ENCODE peak calls at places on chromosomes 13 and 19, in five cellular contexts. One of them, this sample, is unnamed.

GRCh38 chr19:49847731-49848696 is 2.9 kb upstream of the PTOV1 start:
- DNase-seq in epithelial cell of esophagus: peak; percentile 88
- DNase-seq in cardiac fibroblast: peak; percentile 93
- DNase-seq in colonic mucosa: no peak
- DNase-seq in stimulated activated CD4-positive, alpha-beta T cell treated with anti-CD3 and anti-CD28 coated beads, Interleukin-12 subunit alpha, Interleukin-12 subunit beta, amount 100 ng/mL, for 24 hours: no peak
- DNase-seq in this sample: peak; percentile 89

GRCh38 chr13:40588101-40588500 is 78.3 kb downstream of the FOXO1 start:
- DNase-seq in epithelial cell of esophagus: peak; percentile 76
- DNase-seq in cardiac fibroblast: no peak
- DNase-seq in colonic mucosa: no peak
- DNase-seq in stimulated activated CD4-positive, alpha-beta T cell treated with anti-CD3 and anti-CD28 coated beads, Interleukin-12 subunit alpha, Interleukin-12 subunit beta, amount 100 ng/mL, for 24 hours: no peak
- DNase-seq in this sample: no peak

GRCh38 chr19:51652266-51652665 is 5.6 kb upstream of the SIGLEC14 start:
- DNase-seq in epithelial cell of esophagus: no peak
- DNase-seq in cardiac fibroblast: no peak
- DNase-seq in colonic mucosa: no peak
- DNase-seq in stimulated activated CD4-positive, alpha-beta T cell treated with anti-CD3 and anti-CD28 coated beads, Interleukin-12 subunit alpha, Interleukin-12 subunit beta, amount 100 ng/mL, for 24 hours: no peak
- DNase-seq in this sample: no peak

GRCh38 chr19:10290439-10290875 is 705 bp downstream of the ICAM5 start:
- DNase-seq in epithelial cell of esophagus: peak; percentile 30
- DNase-seq in cardiac fibroblast: no peak
- DNase-seq in colonic mucosa: no peak
- DNase-seq in stimulated activated CD4-positive, alpha-beta T cell treated with anti-CD3 and anti-CD28 coated beads, Interleukin-12 subunit alpha, Interleukin-12 subunit beta, amount 100 ng/mL, for 24 hours: no peak
- DNase-seq in this sample: no peak

GRCh38 chr13:34246511-34246910 is 428.6 kb downstream of the RFC3 start:
- DNase-seq in epithelial cell of esophagus: peak; percentile 80
- DNase-seq in cardiac fibroblast: peak; percentile 33
- DNase-seq in colonic mucosa: no peak
- DNase-seq in stimulated activated CD4-positive, alpha-beta T cell treated with anti-CD3 and anti-CD28 coated beads, Interleukin-12 subunit alpha, Interleukin-12 subunit beta, amount 100 ng/mL, for 24 hours: no peak
- DNase-seq in this sample: peak; percentile 25

GRCh38 chr19:18479964-18480723 is 41.7 kb downstream of the ELL start:
- DNase-seq in epithelial cell of esophagus: no peak
- DNase-seq in cardiac fibroblast: peak; percentile 80
- DNase-seq in colonic mucosa: peak; percentile 49
- DNase-seq in stimulated activated CD4-positive, alpha-beta T cell treated with anti-CD3 and anti-CD28 coated beads, Interleukin-12 subunit alpha, Interleukin-12 subunit beta, amount 100 ng/mL, for 24 hours: no peak
- DNase-seq in this sample: no peak

GRCh38 chr19:27975419-27976005 is 1237.4 kb downstream of the UQCRFS1 start:
- DNase-seq in epithelial cell of esophagus: no peak
- DNase-seq in cardiac fibroblast: no peak
- DNase-seq in colonic mucosa: no peak
- DNase-seq in stimulated activated CD4-positive, alpha-beta T cell treated with anti-CD3 and anti-CD28 coated beads, Interleukin-12 subunit alpha, Interleukin-12 subunit beta, amount 100 ng/mL, for 24 hours: no peak
- DNase-seq in this sample: peak; percentile 23

GRCh38 chr19:57566396-57567256 is 7.0 kb upstream of the ZNF550 start:
- DNase-seq in epithelial cell of esophagus: peak; percentile 57
- DNase-seq in cardiac fibroblast: peak; percentile 56
- DNase-seq in colonic mucosa: no peak
- DNase-seq in stimulated activated CD4-positive, alpha-beta T cell treated with anti-CD3 and anti-CD28 coated beads, Interleukin-12 subunit alpha, Interleukin-12 subunit beta, amount 100 ng/mL, for 24 hours: no peak
- DNase-seq in this sample: peak; percentile 43

GRCh38 chr13:89307278-89307677 is 1636.1 kb downstream of the SLITRK5 start:
- DNase-seq in epithelial cell of esophagus: no peak
- DNase-seq in cardiac fibroblast: no peak
- DNase-seq in colonic mucosa: no peak
- DNase-seq in stimulated activated CD4-positive, alpha-beta T cell treated with anti-CD3 and anti-CD28 coated beads, Interleukin-12 subunit alpha, Interleukin-12 subunit beta, amount 100 ng/mL, for 24 hours: no peak
- DNase-seq in this sample: no peak

GRCh38 chr13:95556981-95557380 is 4.5 kb downstream of the CLDN10 start:
- DNase-seq in epithelial cell of esophagus: no peak
- DNase-seq in cardiac fibroblast: no peak
- DNase-seq in colonic mucosa: no peak
- DNase-seq in stimulated activated CD4-positive, alpha-beta T cell treated with anti-CD3 and anti-CD28 coated beads, Interleukin-12 subunit alpha, Interleukin-12 subunit beta, amount 100 ng/mL, for 24 hours: no peak
- DNase-seq in this sample: no peak

GRCh38 chr13:101415358-101416174 is 742 bp downstream of the NALCN start:
- DNase-seq in epithelial cell of esophagus: no peak
- DNase-seq in cardiac fibroblast: no peak
- DNase-seq in colonic mucosa: no peak
- DNase-seq in stimulated activated CD4-positive, alpha-beta T cell treated with anti-CD3 and anti-CD28 coated beads, Interleukin-12 subunit alpha, Interleukin-12 subunit beta, amount 100 ng/mL, for 24 hours: no peak
- DNase-seq in this sample: peak; percentile 39

GRCh38 chr13:64850017-64850416 is 2380.1 kb downstream of the PCDH9 start:
- DNase-seq in epithelial cell of esophagus: no peak
- DNase-seq in cardiac fibroblast: no peak
- DNase-seq in colonic mucosa: no peak
- DNase-seq in stimulated activated CD4-positive, alpha-beta T cell treated with anti-CD3 and anti-CD28 coated beads, Interleukin-12 subunit alpha, Interleukin-12 subunit beta, amount 100 ng/mL, for 24 hours: no peak
- DNase-seq in this sample: no peak

GRCh38 chr13:97108535-97108910 is 113.6 kb upstream of the MBNL2 start:
- DNase-seq in epithelial cell of esophagus: peak; percentile 13
- DNase-seq in cardiac fibroblast: peak; percentile 66
- DNase-seq in colonic mucosa: no peak
- DNase-seq in stimulated activated CD4-positive, alpha-beta T cell treated with anti-CD3 and anti-CD28 coated beads, Interleukin-12 subunit alpha, Interleukin-12 subunit beta, amount 100 ng/mL, for 24 hours: no peak
- DNase-seq in this sample: no peak

GRCh38 chr13:39253774-39254173 is 215.5 kb downstream of the NHLRC3 start:
- DNase-seq in epithelial cell of esophagus: no peak
- DNase-seq in cardiac fibroblast: peak; percentile 69
- DNase-seq in colonic mucosa: no peak
- DNase-seq in stimulated activated CD4-positive, alpha-beta T cell treated with anti-CD3 and anti-CD28 coated beads, Interleukin-12 subunit alpha, Interleukin-12 subunit beta, amount 100 ng/mL, for 24 hours: no peak
- DNase-seq in this sample: no peak

GRCh38 chr13:27605610-27606200 is 14.6 kb downstream of the LNX2 start:
- DNase-seq in epithelial cell of esophagus: no peak
- DNase-seq in cardiac fibroblast: peak; percentile 69
- DNase-seq in colonic mucosa: no peak
- DNase-seq in stimulated activated CD4-positive, alpha-beta T cell treated with anti-CD3 and anti-CD28 coated beads, Interleukin-12 subunit alpha, Interleukin-12 subunit beta, amount 100 ng/mL, for 24 hours: no peak
- DNase-seq in this sample: no peak

GRCh38 chr13:35231426-35231825 is 245.1 kb downstream of the MAB21L1 start:
- DNase-seq in epithelial cell of esophagus: no peak
- DNase-seq in cardiac fibroblast: no peak
- DNase-seq in colonic mucosa: no peak
- DNase-seq in stimulated activated CD4-positive, alpha-beta T cell treated with anti-CD3 and anti-CD28 coated beads, Interleukin-12 subunit alpha, Interleukin-12 subunit beta, amount 100 ng/mL, for 24 hours: no peak
- DNase-seq in this sample: no peak

GRCh38 chr19:2865334-2866221 is 1.6 kb upstream of the ZNF556 start:
- DNase-seq in epithelial cell of esophagus: no peak
- DNase-seq in cardiac fibroblast: no peak
- DNase-seq in colonic mucosa: no peak
- DNase-seq in stimulated activated CD4-positive, alpha-beta T cell treated with anti-CD3 and anti-CD28 coated beads, Interleukin-12 subunit alpha, Interleukin-12 subunit beta, amount 100 ng/mL, for 24 hours: no peak
- DNase-seq in this sample: no peak

GRCh38 chr19:44344255-44344654 is 12.2 kb downstream of the ZNF112 start:
- DNase-seq in epithelial cell of esophagus: no peak
- DNase-seq in cardiac fibroblast: no peak
- DNase-seq in colonic mucosa: no peak
- DNase-seq in stimulated activated CD4-positive, alpha-beta T cell treated with anti-CD3 and anti-CD28 coated beads, Interleukin-12 subunit alpha, Interleukin-12 subunit beta, amount 100 ng/mL, for 24 hours: no peak
- DNase-seq in this sample: no peak

GRCh38 chr13:46893820-46894533 is 2.9 kb downstream of the HTR2A start:
- DNase-seq in epithelial cell of esophagus: peak; percentile 40
- DNase-seq in cardiac fibroblast: peak; percentile 53
- DNase-seq in colonic mucosa: peak; percentile 68
- DNase-seq in stimulated activated CD4-positive, alpha-beta T cell treated with anti-CD3 and anti-CD28 coated beads, Interleukin-12 subunit alpha, Interleukin-12 subunit beta, amount 100 ng/mL, for 24 hours: peak; percentile 56
- DNase-seq in this sample: peak; percentile 87

GRCh38 chr13:40206241-40207109 is 460.0 kb downstream of the FOXO1 start:
- DNase-seq in epithelial cell of esophagus: peak; percentile 99
- DNase-seq in cardiac fibroblast: peak; percentile 67
- DNase-seq in colonic mucosa: no peak
- DNase-seq in stimulated activated CD4-positive, alpha-beta T cell treated with anti-CD3 and anti-CD28 coated beads, Interleukin-12 subunit alpha, Interleukin-12 subunit beta, amount 100 ng/mL, for 24 hours: peak; percentile 35
- DNase-seq in this sample: peak; percentile 26

GRCh38 chr13:32142115-32142514 is 110.5 kb downstream of the FRY start:
- DNase-seq in epithelial cell of esophagus: no peak
- DNase-seq in cardiac fibroblast: no peak
- DNase-seq in colonic mucosa: no peak
- DNase-seq in stimulated activated CD4-positive, alpha-beta T cell treated with anti-CD3 and anti-CD28 coated beads, Interleukin-12 subunit alpha, Interleukin-12 subunit beta, amount 100 ng/mL, for 24 hours: no peak
- DNase-seq in this sample: no peak

GRCh38 chr13:98476106-98476505 is 100.8 kb downstream of the STK24 start:
- DNase-seq in epithelial cell of esophagus: no peak
- DNase-seq in cardiac fibroblast: peak; percentile 7
- DNase-seq in colonic mucosa: no peak
- DNase-seq in stimulated activated CD4-positive, alpha-beta T cell treated with anti-CD3 and anti-CD28 coated beads, Interleukin-12 subunit alpha, Interleukin-12 subunit beta, amount 100 ng/mL, for 24 hours: peak; percentile 52
- DNase-seq in this sample: peak; percentile 74

GRCh38 chr19:48842744-48843162 is 6.5 kb upstream of the HSD17B14 start:
- DNase-seq in epithelial cell of esophagus: peak; percentile 53
- DNase-seq in cardiac fibroblast: peak; percentile 68
- DNase-seq in colonic mucosa: peak; percentile 55
- DNase-seq in stimulated activated CD4-positive, alpha-beta T cell treated with anti-CD3 and anti-CD28 coated beads, Interleukin-12 subunit alpha, Interleukin-12 subunit beta, amount 100 ng/mL, for 24 hours: peak; percentile 30
- DNase-seq in this sample: peak; percentile 69

GRCh38 chr19:14375582-14376291 is 5.5 kb upstream of the ADGRE5 start:
- DNase-seq in epithelial cell of esophagus: no peak
- DNase-seq in cardiac fibroblast: peak; percentile 13
- DNase-seq in colonic mucosa: no peak
- DNase-seq in stimulated activated CD4-positive, alpha-beta T cell treated with anti-CD3 and anti-CD28 coated beads, Interleukin-12 subunit alpha, Interleukin-12 subunit beta, amount 100 ng/mL, for 24 hours: no peak
- DNase-seq in this sample: no peak

GRCh38 chr13:45132384-45133064 is 12.2 kb downstream of the GTF2F2 start:
- DNase-seq in epithelial cell of esophagus: peak; percentile 29
- DNase-seq in cardiac fibroblast: no peak
- DNase-seq in colonic mucosa: no peak
- DNase-seq in stimulated activated CD4-positive, alpha-beta T cell treated with anti-CD3 and anti-CD28 coated beads, Interleukin-12 subunit alpha, Interleukin-12 subunit beta, amount 100 ng/mL, for 24 hours: no peak
- DNase-seq in this sample: no peak

GRCh38 chr13:50229935-50230334 is 214.7 kb downstream of the KCNRG start:
- DNase-seq in epithelial cell of esophagus: peak; percentile 66
- DNase-seq in cardiac fibroblast: peak; percentile 71
- DNase-seq in colonic mucosa: no peak
- DNase-seq in stimulated activated CD4-positive, alpha-beta T cell treated with anti-CD3 and anti-CD28 coated beads, Interleukin-12 subunit alpha, Interleukin-12 subunit beta, amount 100 ng/mL, for 24 hours: no peak
- DNase-seq in this sample: no peak

GRCh38 chr13:42722883-42723539 is 58.4 kb upstream of the FAM216B start:
- DNase-seq in epithelial cell of esophagus: no peak
- DNase-seq in cardiac fibroblast: no peak
- DNase-seq in colonic mucosa: no peak
- DNase-seq in stimulated activated CD4-positive, alpha-beta T cell treated with anti-CD3 and anti-CD28 coated beads, Interleukin-12 subunit alpha, Interleukin-12 subunit beta, amount 100 ng/mL, for 24 hours: no peak
- DNase-seq in this sample: no peak

GRCh38 chr13:24684600-24684998 is 4.4 kb downstream of the ATP12A start:
- DNase-seq in epithelial cell of esophagus: peak; percentile 35
- DNase-seq in cardiac fibroblast: peak; percentile 7
- DNase-seq in colonic mucosa: no peak
- DNase-seq in stimulated activated CD4-positive, alpha-beta T cell treated with anti-CD3 and anti-CD28 coated beads, Interleukin-12 subunit alpha, Interleukin-12 subunit beta, amount 100 ng/mL, for 24 hours: peak; percentile 35
- DNase-seq in this sample: peak; percentile 45

GRCh38 chr19:15294591-15294990 is 37.7 kb downstream of the BRD4 start:
- DNase-seq in epithelial cell of esophagus: no peak
- DNase-seq in cardiac fibroblast: no peak
- DNase-seq in colonic mucosa: no peak
- DNase-seq in stimulated activated CD4-positive, alpha-beta T cell treated with anti-CD3 and anti-CD28 coated beads, Interleukin-12 subunit alpha, Interleukin-12 subunit beta, amount 100 ng/mL, for 24 hours: no peak
- DNase-seq in this sample: no peak